ENCODE peak calls at places on chromosomes 5 and 9, in eight cellular contexts. One of them, this sample, is unnamed.

GRCh38 chr9:93954436-93955355 is at the start of gene BARX1:
- DNase-seq in NCI-H1436: no peak
- DNase-seq in EL: no peak
- DNase-seq in cardiac fibroblast: no peak
- DNase-seq in AG09309: no peak
- DNase-seq in lower leg skin: no peak
- DNase-seq in stimulated activated CD8-positive, alpha-beta memory T cell treated with anti-CD3 and anti-CD28 coated beads, Interleukin-4, amount 100 ng/mL, for 1 hour: no peak
- DNase-seq in GM04504: no peak
- DNase-seq in this sample: no peak

GRCh38 chr5:176680226-176680563 is 32.9 kb downstream of the TSPAN17 start:
- DNase-seq in EL: no peak
- DNase-seq in lower leg skin: no peak
- DNase-seq in cardiac fibroblast: no peak
- DNase-seq in stimulated activated CD8-positive, alpha-beta memory T cell treated with anti-CD3 and anti-CD28 coated beads, Interleukin-4, amount 100 ng/mL, for 1 hour: no peak
- DNase-seq in GM04504: no peak
- DNase-seq in NCI-H1436: no peak
- DNase-seq in AG09309: no peak
- DNase-seq in this sample: no peak

GRCh38 chr5:130398825-130399224 is 494.6 kb downstream of the CHSY3 start:
- DNase-seq in stimulated activated CD8-positive, alpha-beta memory T cell treated with anti-CD3 and anti-CD28 coated beads, Interleukin-4, amount 100 ng/mL, for 1 hour: no peak
- DNase-seq in NCI-H1436: no peak
- DNase-seq in AG09309: no peak
- DNase-seq in GM04504: no peak
- DNase-seq in cardiac fibroblast: no peak
- DNase-seq in EL: no peak
- DNase-seq in lower leg skin: no peak
- DNase-seq in this sample: no peak

GRCh38 chr5:90055831-90056328 is 353.7 kb downstream of the CETN3 start:
- DNase-seq in EL: peak; percentile 56
- DNase-seq in lower leg skin: no peak
- DNase-seq in cardiac fibroblast: peak; percentile 68
- DNase-seq in AG09309: no peak
- DNase-seq in NCI-H1436: no peak
- DNase-seq in GM04504: no peak
- DNase-seq in stimulated activated CD8-positive, alpha-beta memory T cell treated with anti-CD3 and anti-CD28 coated beads, Interleukin-4, amount 100 ng/mL, for 1 hour: no peak
- DNase-seq in this sample: peak; percentile 84

GRCh38 chr9:132987021-132987620 is 8.6 kb downstream of the GFI1B start:
- DNase-seq in stimulated activated CD8-positive, alpha-beta memory T cell treated with anti-CD3 and anti-CD28 coated beads, Interleukin-4, amount 100 ng/mL, for 1 hour: no peak
- DNase-seq in GM04504: no peak
- DNase-seq in NCI-H1436: no peak
- DNase-seq in AG09309: no peak
- DNase-seq in EL: no peak
- DNase-seq in cardiac fibroblast: no peak
- DNase-seq in lower leg skin: no peak
- DNase-seq in this sample: no peak

GRCh38 chr9:36603006-36603405 is 30.3 kb downstream of the MELK start:
- DNase-seq in NCI-H1436: no peak
- DNase-seq in lower leg skin: no peak
- DNase-seq in GM04504: peak; percentile 30
- DNase-seq in EL: peak; percentile 57
- DNase-seq in stimulated activated CD8-positive, alpha-beta memory T cell treated with anti-CD3 and anti-CD28 coated beads, Interleukin-4, amount 100 ng/mL, for 1 hour: no peak
- DNase-seq in AG09309: no peak
- DNase-seq in cardiac fibroblast: peak; percentile 40
- DNase-seq in this sample: no peak

GRCh38 chr5:96517294-96517693 is 84.2 kb upstream of the PCSK1 start:
- DNase-seq in AG09309: no peak
- DNase-seq in EL: no peak
- DNase-seq in GM04504: peak; percentile 41
- DNase-seq in cardiac fibroblast: peak; percentile 55
- DNase-seq in stimulated activated CD8-positive, alpha-beta memory T cell treated with anti-CD3 and anti-CD28 coated beads, Interleukin-4, amount 100 ng/mL, for 1 hour: no peak
- DNase-seq in lower leg skin: no peak
- DNase-seq in NCI-H1436: peak; percentile 34
- DNase-seq in this sample: no peak

GRCh38 chr5:163915481-163915961 is 410.1 kb downstream of the MAT2B start:
- DNase-seq in lower leg skin: no peak
- DNase-seq in EL: peak; percentile 21
- DNase-seq in stimulated activated CD8-positive, alpha-beta memory T cell treated with anti-CD3 and anti-CD28 coated beads, Interleukin-4, amount 100 ng/mL, for 1 hour: no peak
- DNase-seq in AG09309: no peak
- DNase-seq in GM04504: no peak
- DNase-seq in NCI-H1436: no peak
- DNase-seq in cardiac fibroblast: peak; percentile 10
- DNase-seq in this sample: peak; percentile 5

GRCh38 chr5:37665272-37665671 is 174.6 kb downstream of the GDNF start:
- DNase-seq in cardiac fibroblast: peak; percentile 57
- DNase-seq in lower leg skin: no peak
- DNase-seq in stimulated activated CD8-positive, alpha-beta memory T cell treated with anti-CD3 and anti-CD28 coated beads, Interleukin-4, amount 100 ng/mL, for 1 hour: no peak
- DNase-seq in NCI-H1436: no peak
- DNase-seq in EL: no peak
- DNase-seq in AG09309: no peak
- DNase-seq in GM04504: peak; percentile 9
- DNase-seq in this sample: no peak

GRCh38 chr5:129904667-129905466 is 602 bp downstream of the CHSY3 start:
- DNase-seq in GM04504: no peak
- DNase-seq in cardiac fibroblast: peak; percentile 11
- DNase-seq in stimulated activated CD8-positive, alpha-beta memory T cell treated with anti-CD3 and anti-CD28 coated beads, Interleukin-4, amount 100 ng/mL, for 1 hour: no peak
- DNase-seq in AG09309: no peak
- DNase-seq in lower leg skin: peak; percentile 85
- DNase-seq in EL: peak; percentile 13
- DNase-seq in NCI-H1436: no peak
- DNase-seq in this sample: no peak

GRCh38 chr5:669111-669841 is 23.9 kb downstream of the TPPP start:
- DNase-seq in EL: no peak
- DNase-seq in AG09309: no peak
- DNase-seq in cardiac fibroblast: peak; percentile 20
- DNase-seq in GM04504: no peak
- DNase-seq in NCI-H1436: no peak
- DNase-seq in lower leg skin: no peak
- DNase-seq in stimulated activated CD8-positive, alpha-beta memory T cell treated with anti-CD3 and anti-CD28 coated beads, Interleukin-4, amount 100 ng/mL, for 1 hour: no peak
- DNase-seq in this sample: no peak

GRCh38 chr9:127316586-127317383 is 52.2 kb downstream of the GARNL3 start:
- DNase-seq in EL: peak; percentile 29
- DNase-seq in cardiac fibroblast: no peak
- DNase-seq in AG09309: no peak
- DNase-seq in GM04504: no peak
- DNase-seq in stimulated activated CD8-positive, alpha-beta memory T cell treated with anti-CD3 and anti-CD28 coated beads, Interleukin-4, amount 100 ng/mL, for 1 hour: no peak
- DNase-seq in NCI-H1436: no peak
- DNase-seq in lower leg skin: no peak
- DNase-seq in this sample: peak; percentile 71

GRCh38 chr5:140221697-140222223 is 46.8 kb downstream of the CYSTM1 start:
- DNase-seq in EL: peak; percentile 80
- DNase-seq in cardiac fibroblast: peak; percentile 59
- DNase-seq in GM04504: no peak
- DNase-seq in stimulated activated CD8-positive, alpha-beta memory T cell treated with anti-CD3 and anti-CD28 coated beads, Interleukin-4, amount 100 ng/mL, for 1 hour: no peak
- DNase-seq in lower leg skin: no peak
- DNase-seq in NCI-H1436: no peak
- DNase-seq in AG09309: peak; percentile 35
- DNase-seq in this sample: peak; percentile 97

GRCh38 chr5:15807861-15808260 is 307.9 kb downstream of the FBXL7 start:
- DNase-seq in AG09309: peak; percentile 42
- DNase-seq in EL: peak; percentile 50
- DNase-seq in GM04504: peak; percentile 66
- DNase-seq in NCI-H1436: no peak
- DNase-seq in cardiac fibroblast: peak; percentile 59
- DNase-seq in stimulated activated CD8-positive, alpha-beta memory T cell treated with anti-CD3 and anti-CD28 coated beads, Interleukin-4, amount 100 ng/mL, for 1 hour: no peak
- DNase-seq in lower leg skin: no peak
- DNase-seq in this sample: peak; percentile 55

GRCh38 chr9:99947395-99947794 is 40.9 kb downstream of the STX17 start:
- DNase-seq in stimulated activated CD8-positive, alpha-beta memory T cell treated with anti-CD3 and anti-CD28 coated beads, Interleukin-4, amount 100 ng/mL, for 1 hour: no peak
- DNase-seq in AG09309: no peak
- DNase-seq in EL: no peak
- DNase-seq in cardiac fibroblast: no peak
- DNase-seq in GM04504: no peak
- DNase-seq in NCI-H1436: no peak
- DNase-seq in lower leg skin: no peak
- DNase-seq in this sample: no peak

GRCh38 chr5:180135128-180135955 is 63.8 kb upstream of the RNF130 start:
- DNase-seq in GM04504: no peak
- DNase-seq in cardiac fibroblast: peak; percentile 80
- DNase-seq in stimulated activated CD8-positive, alpha-beta memory T cell treated with anti-CD3 and anti-CD28 coated beads, Interleukin-4, amount 100 ng/mL, for 1 hour: no peak
- DNase-seq in AG09309: peak; percentile 24
- DNase-seq in NCI-H1436: no peak
- DNase-seq in lower leg skin: peak; percentile 76
- DNase-seq in EL: peak; percentile 76
- DNase-seq in this sample: peak; percentile 86

GRCh38 chr9:123129411-123129810 is 95.9 kb downstream of the GPR21 start:
- DNase-seq in GM04504: no peak
- DNase-seq in stimulated activated CD8-positive, alpha-beta memory T cell treated with anti-CD3 and anti-CD28 coated beads, Interleukin-4, amount 100 ng/mL, for 1 hour: no peak
- DNase-seq in NCI-H1436: no peak
- DNase-seq in lower leg skin: no peak
- DNase-seq in cardiac fibroblast: no peak
- DNase-seq in EL: no peak
- DNase-seq in AG09309: no peak
- DNase-seq in this sample: no peak

GRCh38 chr9:96651626-96652025 is 3.5 kb downstream of the PRXL2C start:
- DNase-seq in GM04504: no peak
- DNase-seq in lower leg skin: no peak
- DNase-seq in EL: peak; percentile 15
- DNase-seq in AG09309: no peak
- DNase-seq in cardiac fibroblast: peak; percentile 50
- DNase-seq in NCI-H1436: no peak
- DNase-seq in stimulated activated CD8-positive, alpha-beta memory T cell treated with anti-CD3 and anti-CD28 coated beads, Interleukin-4, amount 100 ng/mL, for 1 hour: no peak
- DNase-seq in this sample: peak; percentile 49

GRCh38 chr5:40605295-40605958 is 74.3 kb upstream of the PTGER4 start:
- DNase-seq in cardiac fibroblast: peak; percentile 32
- DNase-seq in lower leg skin: no peak
- DNase-seq in GM04504: no peak
- DNase-seq in NCI-H1436: no peak
- DNase-seq in AG09309: no peak
- DNase-seq in EL: peak; percentile 30
- DNase-seq in stimulated activated CD8-positive, alpha-beta memory T cell treated with anti-CD3 and anti-CD28 coated beads, Interleukin-4, amount 100 ng/mL, for 1 hour: no peak
- DNase-seq in this sample: peak; percentile 76

GRCh38 chr5:118825226-118825625 is 163.1 kb downstream of the DTWD2 start:
- DNase-seq in GM04504: no peak
- DNase-seq in lower leg skin: no peak
- DNase-seq in EL: no peak
- DNase-seq in NCI-H1436: no peak
- DNase-seq in AG09309: no peak
- DNase-seq in cardiac fibroblast: no peak
- DNase-seq in stimulated activated CD8-positive, alpha-beta memory T cell treated with anti-CD3 and anti-CD28 coated beads, Interleukin-4, amount 100 ng/mL, for 1 hour: no peak
- DNase-seq in this sample: no peak

GRCh38 chr9:134860510-134860909 is 20.1 kb upstream of the FCN2 start:
- DNase-seq in stimulated activated CD8-positive, alpha-beta memory T cell treated with anti-CD3 and anti-CD28 coated beads, Interleukin-4, amount 100 ng/mL, for 1 hour: no peak
- DNase-seq in EL: no peak
- DNase-seq in cardiac fibroblast: no peak
- DNase-seq in NCI-H1436: no peak
- DNase-seq in lower leg skin: no peak
- DNase-seq in GM04504: no peak
- DNase-seq in AG09309: no peak
- DNase-seq in this sample: no peak

GRCh38 chr9:8115570-8115969 is 316.0 kb upstream of the DMAC1 start:
- DNase-seq in EL: no peak
- DNase-seq in NCI-H1436: no peak
- DNase-seq in stimulated activated CD8-positive, alpha-beta memory T cell treated with anti-CD3 and anti-CD28 coated beads, Interleukin-4, amount 100 ng/mL, for 1 hour: no peak
- DNase-seq in cardiac fibroblast: no peak
- DNase-seq in lower leg skin: no peak
- DNase-seq in AG09309: no peak
- DNase-seq in GM04504: no peak
- DNase-seq in this sample: no peak

GRCh38 chr5:112006721-112007120 is 249.7 kb upstream of the NREP start:
- DNase-seq in stimulated activated CD8-positive, alpha-beta memory T cell treated with anti-CD3 and anti-CD28 coated beads, Interleukin-4, amount 100 ng/mL, for 1 hour: no peak
- DNase-seq in AG09309: no peak
- DNase-seq in cardiac fibroblast: peak; percentile 78
- DNase-seq in EL: peak; percentile 73
- DNase-seq in NCI-H1436: no peak
- DNase-seq in GM04504: no peak
- DNase-seq in lower leg skin: no peak
- DNase-seq in this sample: peak; percentile 66

GRCh38 chr5:138969323-138970013 is 94.3 kb upstream of the LRRTM2 start:
- DNase-seq in EL: no peak
- DNase-seq in NCI-H1436: no peak
- DNase-seq in GM04504: no peak
- DNase-seq in cardiac fibroblast: no peak
- DNase-seq in lower leg skin: no peak
- DNase-seq in AG09309: no peak
- DNase-seq in stimulated activated CD8-positive, alpha-beta memory T cell treated with anti-CD3 and anti-CD28 coated beads, Interleukin-4, amount 100 ng/mL, for 1 hour: no peak
- DNase-seq in this sample: no peak

GRCh38 chr5:172219296-172219695 is 25.3 kb downstream of the EFCAB9 start:
- DNase-seq in GM04504: no peak
- DNase-seq in lower leg skin: no peak
- DNase-seq in NCI-H1436: no peak
- DNase-seq in stimulated activated CD8-positive, alpha-beta memory T cell treated with anti-CD3 and anti-CD28 coated beads, Interleukin-4, amount 100 ng/mL, for 1 hour: no peak
- DNase-seq in EL: no peak
- DNase-seq in cardiac fibroblast: no peak
- DNase-seq in AG09309: no peak
- DNase-seq in this sample: no peak

GRCh38 chr5:134547999-134548626 is 22.6 kb downstream of the JADE2 start:
- DNase-seq in NCI-H1436: no peak
- DNase-seq in GM04504: no peak
- DNase-seq in AG09309: no peak
- DNase-seq in stimulated activated CD8-positive, alpha-beta memory T cell treated with anti-CD3 and anti-CD28 coated beads, Interleukin-4, amount 100 ng/mL, for 1 hour: no peak
- DNase-seq in cardiac fibroblast: no peak
- DNase-seq in EL: no peak
- DNase-seq in lower leg skin: no peak
- DNase-seq in this sample: no peak

GRCh38 chr9:38066907-38067610 is 2.0 kb downstream of the SHB start:
- DNase-seq in cardiac fibroblast: peak; percentile 51
- DNase-seq in GM04504: no peak
- DNase-seq in EL: peak; percentile 47
- DNase-seq in NCI-H1436: peak; percentile 17
- DNase-seq in lower leg skin: peak; percentile 93
- DNase-seq in stimulated activated CD8-positive, alpha-beta memory T cell treated with anti-CD3 and anti-CD28 coated beads, Interleukin-4, amount 100 ng/mL, for 1 hour: no peak
- DNase-seq in AG09309: no peak
- DNase-seq in this sample: peak; percentile 38

GRCh38 chr5:168042284-168043080 is 249.0 kb upstream of the WWC1 start:
- DNase-seq in GM04504: no peak
- DNase-seq in cardiac fibroblast: no peak
- DNase-seq in lower leg skin: no peak
- DNase-seq in AG09309: no peak
- DNase-seq in stimulated activated CD8-positive, alpha-beta memory T cell treated with anti-CD3 and anti-CD28 coated beads, Interleukin-4, amount 100 ng/mL, for 1 hour: no peak
- DNase-seq in EL: no peak
- DNase-seq in NCI-H1436: no peak
- DNase-seq in this sample: no peak

GRCh38 chr9:136373300-136374182 is at the start of gene CARD9:
- DNase-seq in NCI-H1436: no peak
- DNase-seq in GM04504: no peak
- DNase-seq in AG09309: no peak
- DNase-seq in cardiac fibroblast: no peak
- DNase-seq in lower leg skin: no peak
- DNase-seq in stimulated activated CD8-positive, alpha-beta memory T cell treated with anti-CD3 and anti-CD28 coated beads, Interleukin-4, amount 100 ng/mL, for 1 hour: no peak
- DNase-seq in EL: no peak
- DNase-seq in this sample: no peak

GRCh38 chr5:132264546-132265335 is 7.2 kb downstream of the PDLIM4 start:
- DNase-seq in GM04504: no peak
- DNase-seq in NCI-H1436: no peak
- DNase-seq in AG09309: no peak
- DNase-seq in stimulated activated CD8-positive, alpha-beta memory T cell treated with anti-CD3 and anti-CD28 coated beads, Interleukin-4, amount 100 ng/mL, for 1 hour: no peak
- DNase-seq in lower leg skin: peak; percentile 49
- DNase-seq in cardiac fibroblast: no peak
- DNase-seq in EL: no peak
- DNase-seq in this sample: no peak

GRCh38 chr9:124843635-124844034 is 9.6 kb upstream of the WDR38 start:
- DNase-seq in cardiac fibroblast: no peak
- DNase-seq in AG09309: no peak
- DNase-seq in NCI-H1436: no peak
- DNase-seq in EL: no peak
- DNase-seq in GM04504: no peak
- DNase-seq in lower leg skin: no peak
- DNase-seq in stimulated activated CD8-positive, alpha-beta memory T cell treated with anti-CD3 and anti-CD28 coated beads, Interleukin-4, amount 100 ng/mL, for 1 hour: no peak
- DNase-seq in this sample: no peak

GRCh38 chr9:135392511-135392910 is 87.1 kb upstream of the PPP1R26 start:
- DNase-seq in EL: no peak
- DNase-seq in GM04504: no peak
- DNase-seq in lower leg skin: no peak
- DNase-seq in AG09309: no peak
- DNase-seq in stimulated activated CD8-positive, alpha-beta memory T cell treated with anti-CD3 and anti-CD28 coated beads, Interleukin-4, amount 100 ng/mL, for 1 hour: no peak
- DNase-seq in cardiac fibroblast: no peak
- DNase-seq in NCI-H1436: no peak
- DNase-seq in this sample: no peak

GRCh38 chr5:117829646-117830045 is 1158.7 kb downstream of the DTWD2 start:
- DNase-seq in EL: no peak
- DNase-seq in stimulated activated CD8-positive, alpha-beta memory T cell treated with anti-CD3 and anti-CD28 coated beads, Interleukin-4, amount 100 ng/mL, for 1 hour: no peak
- DNase-seq in AG09309: no peak
- DNase-seq in GM04504: no peak
- DNase-seq in NCI-H1436: no peak
- DNase-seq in cardiac fibroblast: no peak
- DNase-seq in lower leg skin: no peak
- DNase-seq in this sample: no peak

GRCh38 chr9:12657233-12657632 is 36.0 kb upstream of the TYRP1 start:
- DNase-seq in AG09309: no peak
- DNase-seq in GM04504: no peak
- DNase-seq in NCI-H1436: no peak
- DNase-seq in lower leg skin: no peak
- DNase-seq in EL: no peak
- DNase-seq in cardiac fibroblast: no peak
- DNase-seq in stimulated activated CD8-positive, alpha-beta memory T cell treated with anti-CD3 and anti-CD28 coated beads, Interleukin-4, amount 100 ng/mL, for 1 hour: no peak
- DNase-seq in this sample: no peak

This sample was measured in bronchial epithelial cell.